ENCODE peak calls at places on chromosomes 5 and 9, in eight cellular contexts. K is pons; X is keratinocyte; I is ACHN; O is EH; U is stimulated activated CD8-positive, alpha-beta memory T cell treated with anti-CD3 and anti-CD28 coated beads, Interleukin-7, amount 100 ng/mL, for 1 hour; A is SW480; T is NCI-H69. F is an unnamed sample.

GRCh38 chr9:129175825-129176633 is 2.0 kb downstream of the IER5L start:
- DNase-seq in K (peak), X (peak), I (peak), O (peak), U (no peak), A (peak), T (peak), F (peak)

GRCh38 chr9:121613009-121613766 is 38.2 kb upstream of the DAB2IP start:
- DNase-seq in K (no peak), X (no peak), I (no peak), O (peak), U (no peak), A (peak), T (peak), F (no peak)

GRCh38 chr9:76646249-76646648 is 118.0 kb upstream of the PCA3 start:
- DNase-seq in K (no peak), X (no peak), I (no peak), O (peak), U (no peak), A (no peak), T (peak), F (no peak)

GRCh38 chr9:93684806-93685553 is 108.6 kb downstream of the PHF2 start:
- DNase-seq in K (no peak), X (no peak), I (no peak), O (no peak), U (no peak), A (peak), T (peak), F (peak)

GRCh38 chr5:135452366-135453030 is 347 bp upstream of the TIFAB start:
- DNase-seq in K (no peak), X (no peak), I (no peak), O (no peak), U (no peak), A (no peak), T (no peak), F (no peak)

GRCh38 chr9:121260457-121261106 is 7.4 kb upstream of the GSN start:
- DNase-seq in K (no peak), X (no peak), I (no peak), O (no peak), U (no peak), A (no peak), T (no peak), F (no peak)

GRCh38 chr5:154674029-154674428 is 81.1 kb upstream of the LARP1 start:
- DNase-seq in K (no peak), X (no peak), I (no peak), O (no peak), U (no peak), A (no peak), T (no peak), F (no peak)

GRCh38 chr9:87716141-87716540 is 9.8 kb upstream of the CTSL start:
- DNase-seq in K (no peak), X (no peak), I (no peak), O (peak), U (no peak), A (no peak), T (no peak), F (peak)

GRCh38 chr9:88605500-88606172 is 70.7 kb downstream of the NXNL2 start:
- DNase-seq in K (peak), X (no peak), I (no peak), O (peak), U (no peak), A (no peak), T (no peak), F (no peak)

GRCh38 chr5:68344447-68345111 is 129.0 kb downstream of the PIK3R1 start:
- DNase-seq in K (peak), X (no peak), I (peak), O (peak), U (no peak), A (peak), T (peak), F (no peak)

GRCh38 chr9:111178361-111179043 is 140.2 kb upstream of the LPAR1 start:
- DNase-seq in K (no peak), X (no peak), I (peak), O (peak), U (no peak), A (no peak), T (peak), F (no peak)

GRCh38 chr5:107072967-107073366 is 597.8 kb downstream of the EFNA5 start:
- DNase-seq in K (no peak), X (peak), I (no peak), O (no peak), U (no peak), A (no peak), T (no peak), F (no peak)

GRCh38 chr5:101678494-101679193 is 617.4 kb downstream of the SLCO4C1 start:
- DNase-seq in K (peak), X (peak), I (peak), O (peak), U (no peak), A (peak), T (peak), F (peak)

GRCh38 chr9:38312406-38312805 is 80.1 kb upstream of the ALDH1B1 start:
- DNase-seq in K (no peak), X (no peak), I (no peak), O (no peak), U (no peak), A (no peak), T (no peak), F (no peak)

GRCh38 chr5:118891252-118891651 is 97.1 kb downstream of the DTWD2 start:
- DNase-seq in K (peak), X (no peak), I (no peak), O (peak), U (no peak), A (no peak), T (peak), F (no peak)

GRCh38 chr9:114911167-114911821 is 19.1 kb downstream of the TNFSF8 start:
- DNase-seq in K (peak), X (no peak), I (peak), O (peak), U (no peak), A (peak), T (peak), F (peak)

GRCh38 chr9:123347289-123348060 is 8.5 kb upstream of the CRB2 start:
- DNase-seq in K (no peak), X (no peak), I (no peak), O (no peak), U (no peak), A (no peak), T (peak), F (no peak)

GRCh38 chr9:8889100-8889499 is 1089.5 kb upstream of the DMAC1 start:
- DNase-seq in K (no peak), X (no peak), I (no peak), O (no peak), U (no peak), A (no peak), T (no peak), F (no peak)

GRCh38 chr5:43993634-43994395 is 390.8 kb downstream of the NNT start:
- DNase-seq in K (no peak), X (no peak), I (no peak), O (no peak), U (no peak), A (no peak), T (no peak), F (no peak)

GRCh38 chr9:101438523-101438922 is 2.9 kb upstream of the ALDOB start:
- DNase-seq in K (no peak), X (no peak), I (no peak), O (no peak), U (no peak), A (no peak), T (no peak), F (no peak)

GRCh38 chr5:157390179-157390923 is 69.7 kb upstream of the NIPAL4 start:
- DNase-seq in K (no peak), X (peak), I (peak), O (peak), U (peak), A (peak), T (no peak), F (no peak)

GRCh38 chr9:133715866-133716563 is 22.1 kb downstream of the SARDH start:
- DNase-seq in K (no peak), X (no peak), I (no peak), O (peak), U (no peak), A (peak), T (peak), F (no peak)

GRCh38 chr9:31323726-31324444 is 1060.6 kb upstream of the ACO1 start:
- DNase-seq in K (no peak), X (no peak), I (no peak), O (no peak), U (no peak), A (no peak), T (peak), F (no peak)

GRCh38 chr9:14769235-14769580 is 46.7 kb upstream of the CER1 start:
- DNase-seq in K (peak), X (no peak), I (peak), O (peak), U (no peak), A (peak), T (peak), F (peak)

GRCh38 chr9:136323420-136323819 is 3.9 kb upstream of the GPSM1 start:
- DNase-seq in K (no peak), X (no peak), I (no peak), O (no peak), U (no peak), A (peak), T (peak), F (no peak)

GRCh38 chr9:1284727-1285126 is 234.6 kb downstream of the DMRT2 start:
- DNase-seq in K (no peak), X (no peak), I (no peak), O (no peak), U (no peak), A (no peak), T (no peak), F (no peak)

GRCh38 chr9:131518553-131518952 is 12.5 kb downstream of the UCK1 start:
- DNase-seq in K (no peak), X (no peak), I (no peak), O (no peak), U (no peak), A (no peak), T (no peak), F (no peak)

GRCh38 chr9:99093492-99093791 is 11.5 kb upstream of the TGFBR1 start:
- DNase-seq in K (no peak), X (no peak), I (no peak), O (no peak), U (no peak), A (no peak), T (no peak), F (no peak)

F was measured in SK-MEL-5.